ENCODE peak calls at places on chromosomes 2 and 18, in four cellular contexts. T is PC-9, R is progenitor cell of endocrine pancreas, Q is glutamatergic neuron. G is an unnamed sample.

GRCh38 chr18:27969206-27969605 is 207.7 kb downstream of the CDH2 start:
- DNase-seq in T (no peak), R (no peak), Q (no peak), G (no peak)

GRCh38 chr2:230885467-230886130 is 20.9 kb downstream of the ITM2C start:
- DNase-seq in T (no peak), R (no peak), Q (peak), G (no peak)

GRCh38 chr2:170887496-170888265 is 41.4 kb upstream of the GORASP2 start:
- DNase-seq in T (no peak), R (no peak), Q (no peak), G (no peak)

GRCh38 chr2:137405496-137405895 is 558.8 kb upstream of the HNMT start:
- DNase-seq in T (no peak), R (no peak), Q (no peak), G (no peak)

GRCh38 chr2:65349863-65350262 is 82.5 kb downstream of the SPRED2 start:
- DNase-seq in T (peak), R (no peak), Q (peak), G (peak)

GRCh38 chr2:172211507-172211906 is 108.8 kb upstream of the DLX2 start:
- DNase-seq in T (no peak), R (no peak), Q (no peak), G (no peak)

GRCh38 chr2:239776441-239777033 is 248.6 kb downstream of the NDUFA10 start:
- DNase-seq in T (no peak), R (no peak), Q (no peak), G (no peak)

GRCh38 chr2:171999125-171999524 is 628 bp upstream of the METAP1D start:
- DNase-seq in T (no peak), R (no peak), Q (no peak), G (no peak)

GRCh38 chr2:18209934-18210639 is 331.6 kb downstream of the KCNS3 start:
- DNase-seq in T (no peak), R (no peak), Q (no peak), G (no peak)

GRCh38 chr2:182862003-182862402 is 4.4 kb downstream of the FRZB start:
- DNase-seq in T (no peak), R (no peak), Q (no peak), G (no peak)

GRCh38 chr18:59660976-59661743 is 36.1 kb downstream of the CCBE1 start:
- DNase-seq in T (no peak), R (no peak), Q (no peak), G (no peak)

GRCh38 chr18:21897811-21898210 is 157.2 kb downstream of the MIB1 start:
- DNase-seq in T (peak), R (peak), Q (peak), G (peak)

GRCh38 chr2:43939695-43940094 is 56.1 kb downstream of the LRPPRC start:
- DNase-seq in T (no peak), R (no peak), Q (no peak), G (no peak)

GRCh38 chr18:75247041-75247551 is 36.5 kb downstream of the TSHZ1 start:
- DNase-seq in T (no peak), R (no peak), Q (no peak), G (no peak)

GRCh38 chr2:7031424-7032245 is 114.4 kb downstream of the RNF144A start:
- DNase-seq in T (peak), R (no peak), Q (no peak), G (peak)

GRCh38 chr2:240783819-240784621 is 36.0 kb downstream of the KIF1A start:
- DNase-seq in T (no peak), R (no peak), Q (peak), G (no peak)

GRCh38 chr2:10264506-10265327 is 38.0 kb upstream of the HPCAL1 start:
- DNase-seq in T (no peak), R (no peak), Q (peak), G (no peak)

GRCh38 chr18:35038881-35039491 is 2.2 kb upstream of the MAPRE2 start:
- DNase-seq in T (no peak), R (no peak), Q (no peak), G (no peak)

GRCh38 chr18:58349650-58350049 is 279.2 kb downstream of the ALPK2 start:
- DNase-seq in T (no peak), R (no peak), Q (no peak), G (no peak)

GRCh38 chr2:135960598-135961551 is 24.6 kb downstream of the DARS1 start:
- DNase-seq in T (no peak), R (no peak), Q (no peak), G (no peak)

GRCh38 chr2:142082363-142082762 is 48.5 kb downstream of the LRP1B start:
- DNase-seq in T (no peak), R (no peak), Q (peak), G (no peak)

GRCh38 chr2:71610671-71611070 is 157.3 kb downstream of the DYSF start:
- DNase-seq in T (no peak), R (peak), Q (no peak), G (no peak)

GRCh38 chr2:164739966-164740365 is 101.7 kb downstream of the COBLL1 start:
- DNase-seq in T (no peak), R (no peak), Q (no peak), G (no peak)

GRCh38 chr18:3584266-3584665 is 134.3 kb downstream of the TGIF1 start:
- DNase-seq in T (no peak), R (no peak), Q (no peak), G (no peak)

GRCh38 chr2:208269091-208269490 is 3.0 kb downstream of the PIKFYVE start:
- DNase-seq in T (no peak), R (no peak), Q (no peak), G (no peak)
- TF ChIP-seq CTCF in T (no peak), R (peak), Q (no peak), G (no peak)

GRCh38 chr18:32469190-32469611 is 1.5 kb downstream of the GAREM1 start:
- DNase-seq in T (peak), R (no peak), Q (peak), G (peak)
- TF ChIP-seq CTCF in T (no peak), R (peak), Q (no peak), G (no peak)

GRCh38 chr2:174522553-174522952 is 35.7 kb upstream of the GPR155 start:
- DNase-seq in T (no peak), R (no peak), Q (no peak), G (no peak)
- TF ChIP-seq CTCF in T (peak), R (peak), Q (peak), G (no peak)

GRCh38 chr2:29105375-29105774 is 9.8 kb upstream of the CLIP4 start:
- DNase-seq in T (no peak), R (no peak), Q (no peak), G (no peak)
- TF ChIP-seq CTCF in T (no peak), R (no peak), Q (no peak), G (no peak)

DNA sequence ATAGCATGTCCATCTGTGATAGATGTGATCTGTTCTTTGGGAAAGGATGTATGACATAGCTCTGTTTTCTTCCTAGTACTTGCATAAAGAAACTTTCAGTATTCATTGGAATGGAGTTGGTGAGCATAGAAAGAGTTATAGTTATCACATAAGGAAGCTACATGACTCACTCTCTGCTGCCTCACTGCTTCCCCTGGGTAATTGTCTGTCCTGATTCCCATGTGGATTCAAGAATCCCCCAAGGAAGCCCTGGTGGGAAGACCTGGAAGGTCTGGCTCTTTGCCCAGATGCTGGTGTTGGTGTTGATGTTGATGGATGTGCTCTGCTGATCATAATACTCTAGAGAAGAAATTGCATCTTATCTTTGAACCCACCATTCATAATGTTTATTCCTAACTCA is 60.6 kb downstream of the PTPN4 start:
- DNase-seq in T (no peak), R (no peak), Q (no peak), G (no peak)
- TF ChIP-seq CTCF in T (no peak), R (no peak), Q (no peak), G (no peak)

DNA sequence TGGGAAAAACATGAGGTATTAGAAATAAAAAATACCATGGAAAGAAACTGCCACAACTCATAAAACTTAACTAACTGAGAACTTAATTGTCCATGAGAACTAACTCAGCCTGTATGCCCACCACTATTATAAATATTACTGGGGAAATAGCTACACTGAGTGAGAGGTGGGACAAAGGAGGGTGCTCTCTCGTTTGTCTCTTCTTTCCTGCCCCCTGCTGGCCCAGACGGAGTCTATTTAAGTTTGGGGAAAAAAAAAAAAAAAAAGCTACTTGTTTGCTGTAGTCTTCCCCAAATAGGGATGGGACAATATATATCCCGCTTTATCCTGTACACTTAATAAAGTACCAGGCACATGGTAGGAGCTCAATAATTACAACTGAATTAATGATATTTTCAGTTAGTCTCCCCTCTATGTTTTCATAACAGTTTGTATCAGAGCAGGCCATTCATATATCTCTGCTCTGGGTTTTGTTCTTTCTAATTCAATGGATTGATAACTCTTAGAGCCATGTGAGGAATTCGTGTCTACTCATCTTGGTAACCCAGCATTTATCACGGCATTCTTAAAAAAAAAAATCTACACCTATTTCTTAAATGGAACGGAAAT is 647.7 kb upstream of the PKDCC start:
- DNase-seq in T (no peak), R (no peak), Q (peak), G (peak)
- TF ChIP-seq CTCF in T (peak), R (peak), Q (peak), G (peak)

G was measured in Calu3.